ENCODE peak calls at places on chromosomes 6 and 20, in four cellular contexts. One of them, this sample, is unnamed.

GRCh38 chr20:53527196-53527595 is 66.4 kb downstream of the ZNF217 start:
- DNase-seq in heart right ventricle: no peak
- DNase-seq in Panc1: no peak
- DNase-seq in H9: no peak
- DNase-seq in this sample: no peak

GRCh38 chr6:167941822-167942221 is 55.6 kb upstream of the KIF25 start:
- DNase-seq in Panc1: no peak
- DNase-seq in heart right ventricle: no peak
- DNase-seq in H9: no peak
- DNase-seq in this sample: no peak

GRCh38 chr6:134689676-134690447 is 260.0 kb downstream of the ALDH8A1 start:
- DNase-seq in heart right ventricle: peak; percentile 50
- DNase-seq in Panc1: no peak
- DNase-seq in H9: no peak
- DNase-seq in this sample: no peak

GRCh38 chr6:30854641-30855040 is 29.7 kb upstream of the DDR1 start:
- DNase-seq in Panc1: no peak
- DNase-seq in heart right ventricle: no peak
- DNase-seq in H9: no peak
- DNase-seq in this sample: no peak

GRCh38 chr20:46816916-46817638 is 77.6 kb upstream of the EYA2 start:
- DNase-seq in Panc1: no peak
- DNase-seq in H9: no peak
- DNase-seq in heart right ventricle: no peak
- DNase-seq in this sample: no peak

GRCh38 chr6:83199173-83199864 is 6.2 kb downstream of the RWDD2A start:
- DNase-seq in H9: no peak
- DNase-seq in heart right ventricle: no peak
- DNase-seq in Panc1: no peak
- DNase-seq in this sample: no peak

GRCh38 chr6:52221302-52221701 is 23.0 kb downstream of the IL17F start:
- DNase-seq in H9: no peak
- DNase-seq in Panc1: no peak
- DNase-seq in heart right ventricle: no peak
- DNase-seq in this sample: no peak

GRCh38 chr6:121334299-121335104 is at the start of gene TBC1D32:
- DNase-seq in heart right ventricle: peak; percentile 92
- DNase-seq in H9: peak; percentile 92
- DNase-seq in Panc1: peak; percentile 82
- DNase-seq in this sample: peak; percentile 31

GRCh38 chr20:3276400-3277015 is 37.5 kb upstream of the SLC4A11 start:
- DNase-seq in Panc1: peak; percentile 8
- DNase-seq in heart right ventricle: no peak
- DNase-seq in H9: peak; percentile 56
- DNase-seq in this sample: no peak

GRCh38 chr20:38173237-38174156 is 8.4 kb upstream of the TGM2 start:
- DNase-seq in Panc1: no peak
- DNase-seq in H9: no peak
- DNase-seq in heart right ventricle: no peak
- DNase-seq in this sample: peak; percentile 55

GRCh38 chr6:7461416-7461815 is 71.8 kb downstream of the RIOK1 start:
- DNase-seq in H9: no peak
- DNase-seq in Panc1: no peak
- DNase-seq in heart right ventricle: no peak
- DNase-seq in this sample: no peak

GRCh38 chr20:32535953-32536823 is 48.9 kb downstream of the NOL4L start:
- DNase-seq in H9: peak; percentile 82
- DNase-seq in Panc1: no peak
- DNase-seq in heart right ventricle: no peak
- DNase-seq in this sample: no peak

GRCh38 chr6:20402181-20403079 is 751 bp downstream of the E2F3 start:
- DNase-seq in heart right ventricle: peak; percentile 67
- DNase-seq in H9: peak; percentile 38
- DNase-seq in Panc1: no peak
- DNase-seq in this sample: no peak

GRCh38 chr20:38730167-38730988 is 6.1 kb downstream of the SLC32A1 start:
- DNase-seq in Panc1: no peak
- DNase-seq in H9: no peak
- DNase-seq in heart right ventricle: no peak
- DNase-seq in this sample: no peak

GRCh38 chr6:22145823-22146379 is 150.9 kb downstream of the PRL start:
- DNase-seq in H9: peak; percentile 61
- DNase-seq in heart right ventricle: peak; percentile 37
- DNase-seq in Panc1: peak; percentile 25
- DNase-seq in this sample: no peak

GRCh38 chr20:17169575-17170136 is 57.2 kb upstream of the PCSK2 start:
- DNase-seq in H9: no peak
- DNase-seq in heart right ventricle: no peak
- DNase-seq in Panc1: no peak
- DNase-seq in this sample: no peak

GRCh38 chr6:80143312-80143960 is 37.0 kb downstream of the BCKDHB start:
- DNase-seq in Panc1: no peak
- DNase-seq in H9: no peak
- DNase-seq in heart right ventricle: peak; percentile 62
- DNase-seq in this sample: no peak

GRCh38 chr20:17808782-17809181 is 109.0 kb downstream of the BANF2 start:
- DNase-seq in heart right ventricle: no peak
- DNase-seq in Panc1: no peak
- DNase-seq in H9: no peak
- DNase-seq in this sample: no peak

GRCh38 chr20:39004508-39004907 is 42.4 kb downstream of the DHX35 start:
- DNase-seq in H9: no peak
- DNase-seq in heart right ventricle: no peak
- DNase-seq in Panc1: no peak
- DNase-seq in this sample: no peak

GRCh38 chr20:41178904-41179432 is 41.6 kb downstream of the PLCG1 start:
- DNase-seq in H9: peak; percentile 24
- DNase-seq in Panc1: no peak
- DNase-seq in heart right ventricle: peak; percentile 56
- DNase-seq in this sample: no peak

GRCh38 chr20:1684872-1685271 is 27.3 kb upstream of the SIRPG start:
- DNase-seq in H9: no peak
- DNase-seq in Panc1: no peak
- DNase-seq in heart right ventricle: no peak
- DNase-seq in this sample: no peak

GRCh38 chr6:148590881-148591280 is 155.9 kb upstream of the UST start:
- DNase-seq in H9: no peak
- DNase-seq in heart right ventricle: no peak
- DNase-seq in Panc1: no peak
- DNase-seq in this sample: no peak

GRCh38 chr6:21987501-21987957 is 309.3 kb downstream of the PRL start:
- DNase-seq in heart right ventricle: peak; percentile 87
- DNase-seq in Panc1: no peak
- DNase-seq in H9: no peak
- DNase-seq in this sample: no peak

GRCh38 chr6:159720708-159721107 is 6.6 kb upstream of the WTAP start:
- DNase-seq in heart right ventricle: no peak
- DNase-seq in H9: no peak
- DNase-seq in Panc1: no peak
- DNase-seq in this sample: no peak

GRCh38 chr6:132236281-132236680 is 165.0 kb downstream of the MOXD1 start:
- DNase-seq in H9: no peak
- DNase-seq in heart right ventricle: no peak
- DNase-seq in Panc1: no peak
- DNase-seq in this sample: no peak

GRCh38 chr20:1204061-1204460 is 807 bp downstream of the C20orf202 start:
- DNase-seq in Panc1: no peak
- DNase-seq in heart right ventricle: no peak
- DNase-seq in H9: no peak
- DNase-seq in this sample: no peak

GRCh38 chr20:17557675-17558006 is 12.2 kb upstream of the DSTN start:
- DNase-seq in heart right ventricle: no peak
- DNase-seq in H9: no peak
- DNase-seq in Panc1: no peak
- DNase-seq in this sample: peak; percentile 81

GRCh38 chr6:45786243-45786795 is 229.3 kb downstream of the CLIC5 start:
- DNase-seq in Panc1: no peak
- DNase-seq in heart right ventricle: no peak
- DNase-seq in H9: no peak
- DNase-seq in this sample: no peak

GRCh38 chr20:52242237-52243230 is 51.0 kb upstream of the ZFP64 start:
- DNase-seq in heart right ventricle: no peak
- DNase-seq in Panc1: peak; percentile 1
- DNase-seq in H9: no peak
- DNase-seq in this sample: no peak

GRCh38 chr6:9131616-9132015 is 696.3 kb upstream of the SLC35B3 start:
- DNase-seq in H9: no peak
- DNase-seq in heart right ventricle: no peak
- DNase-seq in Panc1: no peak
- DNase-seq in this sample: no peak

GRCh38 chr20:57346477-57346876 is 4.6 kb upstream of the RAE1 start:
- DNase-seq in H9: peak; percentile 61
- DNase-seq in Panc1: peak; percentile 51
- DNase-seq in heart right ventricle: peak; percentile 69
- DNase-seq in this sample: no peak

GRCh38 chr20:57347393-57347792 is 3.7 kb upstream of the RAE1 start:
- DNase-seq in Panc1: no peak
- DNase-seq in heart right ventricle: no peak
- DNase-seq in H9: no peak
- DNase-seq in this sample: no peak

GRCh38 chr20:57351042-57351783 is at the start of gene RAE1:
- DNase-seq in heart right ventricle: peak; percentile 91
- DNase-seq in Panc1: peak; percentile 83
- DNase-seq in H9: peak; percentile 92
- DNase-seq in this sample: peak; percentile 83

GRCh38 chr20:57352305-57352704 is 1.2 kb downstream of the RAE1 start:
- DNase-seq in H9: no peak
- DNase-seq in Panc1: no peak
- DNase-seq in heart right ventricle: no peak
- DNase-seq in this sample: no peak

GRCh38 chr20:57350086-57350710 is 857 bp upstream of the RAE1 start:
- DNase-seq in H9: no peak
- DNase-seq in heart right ventricle: no peak
- DNase-seq in Panc1: no peak
- DNase-seq in this sample: no peak
- H3K27ac ChIP-seq in H9: no peak overlapping the region
- H3K27ac ChIP-seq in heart right ventricle: peak overlapping the region; percentile 31
- H3K27ac ChIP-seq in Panc1: peak overlapping the region; percentile 20
- H3K27ac ChIP-seq in this sample: no peak overlapping the region

GRCh38 chr6:26017567-26017966 is 55.0 kb downstream of the TRIM38 start:
- DNase-seq in Panc1: no peak
- DNase-seq in heart right ventricle: peak; percentile 78
- DNase-seq in H9: peak; percentile 80
- DNase-seq in this sample: peak; percentile 70
- H3K27ac ChIP-seq in Panc1: no peak overlapping the region
- H3K27ac ChIP-seq in heart right ventricle: peak overlapping the region; percentile 85
- H3K27ac ChIP-seq in H9: no peak overlapping the region
- H3K27ac ChIP-seq in this sample: peak overlapping the region; percentile 64

GRCh38 chr6:158322724-158323560 is 10.7 kb downstream of the TULP4 start:
- DNase-seq in Panc1: no peak
- DNase-seq in heart right ventricle: no peak
- DNase-seq in H9: no peak
- DNase-seq in this sample: peak; percentile 67

GRCh38 chr6:158324136-158324535 is 11.9 kb downstream of the TULP4 start:
- DNase-seq in Panc1: no peak
- DNase-seq in heart right ventricle: no peak
- DNase-seq in H9: no peak
- DNase-seq in this sample: no peak

GRCh38 chr6:158321960-158322359 is 9.7 kb downstream of the TULP4 start:
- DNase-seq in Panc1: no peak
- DNase-seq in H9: no peak
- DNase-seq in heart right ventricle: no peak
- DNase-seq in this sample: no peak

GRCh38 chr6:158322400-158322723 is 10.1 kb downstream of the TULP4 start:
- DNase-seq in heart right ventricle: no peak
- DNase-seq in H9: no peak
- DNase-seq in Panc1: no peak
- DNase-seq in this sample: no peak

DNA sequence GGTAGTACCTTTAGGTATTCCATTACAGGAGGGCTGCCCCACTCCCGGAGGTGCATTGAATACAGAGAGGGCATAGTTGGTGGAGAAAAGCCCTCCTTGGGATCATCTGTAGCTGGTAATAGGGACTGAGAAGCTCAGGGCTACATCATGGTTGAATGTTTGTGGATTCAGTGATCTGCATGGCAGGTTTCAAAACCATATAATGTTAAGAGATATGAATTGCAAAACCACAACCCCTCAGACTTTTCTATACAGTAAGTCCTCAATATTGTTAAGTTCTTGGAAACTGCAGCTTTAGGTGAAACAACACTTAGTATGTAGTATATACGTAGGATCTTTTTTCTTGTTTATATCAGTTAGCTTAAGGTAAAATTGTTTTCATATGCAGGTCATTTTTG is 11.3 kb downstream of the TULP4 start:
- DNase-seq in heart right ventricle: no peak
- DNase-seq in Panc1: no peak
- DNase-seq in H9: no peak
- DNase-seq in this sample: no peak
- H3K27ac ChIP-seq in heart right ventricle: no peak overlapping the region
- H3K27ac ChIP-seq in Panc1: no peak overlapping the region
- H3K27ac ChIP-seq in H9: no peak overlapping the region
- H3K27ac ChIP-seq in this sample: no peak overlapping the region

GRCh38 chr20:44170796-44171410 is 16.1 kb downstream of the JPH2 start:
- DNase-seq in H9: no peak
- DNase-seq in Panc1: no peak
- DNase-seq in heart right ventricle: no peak
- DNase-seq in this sample: no peak
- H3K27ac ChIP-seq in H9: no peak overlapping the region
- H3K27ac ChIP-seq in Panc1: no peak overlapping the region
- H3K27ac ChIP-seq in heart right ventricle: peak overlapping the region; percentile 40
- H3K27ac ChIP-seq in this sample: no peak overlapping the region

GRCh38 chr6:161161121-161161520 is 112.7 kb downstream of the AGPAT4 start:
- DNase-seq in heart right ventricle: no peak
- DNase-seq in Panc1: no peak
- DNase-seq in H9: no peak
- DNase-seq in this sample: no peak
- H3K27ac ChIP-seq in heart right ventricle: no peak overlapping the region
- H3K27ac ChIP-seq in Panc1: no peak overlapping the region
- H3K27ac ChIP-seq in H9: no peak overlapping the region
- H3K27ac ChIP-seq in this sample: no peak overlapping the region

DNA sequence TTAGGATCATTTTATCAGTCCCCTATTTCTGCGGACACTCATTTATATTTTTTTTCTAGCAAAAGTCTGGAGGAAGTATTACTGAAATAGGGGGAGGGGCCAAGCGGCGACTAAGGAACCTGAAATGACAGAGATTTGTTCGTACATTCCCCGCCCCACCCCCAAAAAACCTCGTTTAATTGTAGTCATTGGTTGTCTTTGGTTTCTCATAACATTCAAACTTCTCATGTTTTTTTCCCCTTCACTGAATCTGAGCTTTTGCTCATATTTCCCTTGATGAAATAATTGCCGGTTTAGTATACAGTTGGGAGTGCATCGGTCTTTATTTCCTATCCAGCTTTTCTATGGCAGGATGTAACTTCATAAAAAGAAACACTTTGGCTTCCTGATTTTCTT is 776 bp upstream of the FYN start:
- DNase-seq in Panc1: no peak
- DNase-seq in H9: no peak
- DNase-seq in heart right ventricle: peak; percentile 37
- DNase-seq in this sample: no peak
- H3K27ac ChIP-seq in Panc1: no peak overlapping the region
- H3K27ac ChIP-seq in H9: no peak overlapping the region
- H3K27ac ChIP-seq in heart right ventricle: no peak overlapping the region
- H3K27ac ChIP-seq in this sample: no peak overlapping the region

GRCh38 chr6:166488081-166488685 is 98.3 kb downstream of the RAMACL start:
- DNase-seq in heart right ventricle: peak; percentile 71
- DNase-seq in H9: no peak
- DNase-seq in Panc1: no peak
- DNase-seq in this sample: no peak
- H3K27ac ChIP-seq in heart right ventricle: peak overlapping the region; percentile 44
- H3K27ac ChIP-seq in H9: no peak overlapping the region
- H3K27ac ChIP-seq in Panc1: no peak overlapping the region
- H3K27ac ChIP-seq in this sample: no peak overlapping the region